ENCODE peak calls at places on chromosomes 3 and 15, in eight cellular contexts. One of them, this sample, is unnamed.

GRCh38 chr3:134033315-134033996 is 3.7 kb upstream of the SLCO2A1 start:
- DNase-seq in Peyer's patch: no peak
- DNase-seq in NCI-H2081: no peak
- DNase-seq in nucleus accumbens: no peak
- DNase-seq in astrocyte: no peak
- DNase-seq in T1000: no peak
- DNase-seq in activated CD4-positive, alpha-beta T cell treated with anti-CD3 and anti-CD28 coated beads, Interleukin-2, amount 10 ng/mL, durations not matched to agents 7 days and 5 days: no peak
- DNase-seq in colonic mucosa: peak
- DNase-seq in this sample: no peak

GRCh38 chr15:90001062-90001682 is at the start of gene ZNF710:
- DNase-seq in Peyer's patch: peak
- DNase-seq in NCI-H2081: peak
- DNase-seq in nucleus accumbens: peak
- DNase-seq in astrocyte: peak
- DNase-seq in T1000: no peak
- DNase-seq in activated CD4-positive, alpha-beta T cell treated with anti-CD3 and anti-CD28 coated beads, Interleukin-2, amount 10 ng/mL, durations not matched to agents 7 days and 5 days: peak
- DNase-seq in colonic mucosa: no peak
- DNase-seq in this sample: peak

GRCh38 chr15:75790631-75791336 is 52.5 kb upstream of the UBE2Q2 start:
- DNase-seq in Peyer's patch: no peak
- DNase-seq in NCI-H2081: no peak
- DNase-seq in nucleus accumbens: no peak
- DNase-seq in astrocyte: no peak
- DNase-seq in T1000: no peak
- DNase-seq in activated CD4-positive, alpha-beta T cell treated with anti-CD3 and anti-CD28 coated beads, Interleukin-2, amount 10 ng/mL, durations not matched to agents 7 days and 5 days: no peak
- DNase-seq in colonic mucosa: no peak
- DNase-seq in this sample: no peak

GRCh38 chr3:43754316-43754715 is 63.6 kb downstream of the ABHD5 start:
- DNase-seq in Peyer's patch: no peak
- DNase-seq in NCI-H2081: no peak
- DNase-seq in nucleus accumbens: no peak
- DNase-seq in astrocyte: peak
- DNase-seq in T1000: no peak
- DNase-seq in activated CD4-positive, alpha-beta T cell treated with anti-CD3 and anti-CD28 coated beads, Interleukin-2, amount 10 ng/mL, durations not matched to agents 7 days and 5 days: no peak
- DNase-seq in colonic mucosa: no peak
- DNase-seq in this sample: no peak

GRCh38 chr3:40615110-40615915 is 90.6 kb downstream of the ZNF621 start:
- DNase-seq in Peyer's patch: no peak
- DNase-seq in NCI-H2081: no peak
- DNase-seq in nucleus accumbens: no peak
- DNase-seq in astrocyte: no peak
- DNase-seq in T1000: no peak
- DNase-seq in activated CD4-positive, alpha-beta T cell treated with anti-CD3 and anti-CD28 coated beads, Interleukin-2, amount 10 ng/mL, durations not matched to agents 7 days and 5 days: no peak
- DNase-seq in colonic mucosa: no peak
- DNase-seq in this sample: no peak

GRCh38 chr3:107263269-107264021 is 113.8 kb upstream of the CCDC54 start:
- DNase-seq in Peyer's patch: no peak
- DNase-seq in NCI-H2081: no peak
- DNase-seq in nucleus accumbens: no peak
- DNase-seq in astrocyte: no peak
- DNase-seq in T1000: no peak
- DNase-seq in activated CD4-positive, alpha-beta T cell treated with anti-CD3 and anti-CD28 coated beads, Interleukin-2, amount 10 ng/mL, durations not matched to agents 7 days and 5 days: no peak
- DNase-seq in colonic mucosa: no peak
- DNase-seq in this sample: no peak

GRCh38 chr3:98814799-98815450 is 51.8 kb downstream of the ST3GAL6 start:
- DNase-seq in Peyer's patch: no peak
- DNase-seq in NCI-H2081: no peak
- DNase-seq in nucleus accumbens: no peak
- DNase-seq in astrocyte: peak
- DNase-seq in T1000: no peak
- DNase-seq in activated CD4-positive, alpha-beta T cell treated with anti-CD3 and anti-CD28 coated beads, Interleukin-2, amount 10 ng/mL, durations not matched to agents 7 days and 5 days: no peak
- DNase-seq in colonic mucosa: no peak
- DNase-seq in this sample: no peak

GRCh38 chr3:71580636-71581215 is 2.8 kb downstream of the FOXP1 start:
- DNase-seq in Peyer's patch: no peak
- DNase-seq in NCI-H2081: peak
- DNase-seq in nucleus accumbens: no peak
- DNase-seq in astrocyte: peak
- DNase-seq in T1000: no peak
- DNase-seq in activated CD4-positive, alpha-beta T cell treated with anti-CD3 and anti-CD28 coated beads, Interleukin-2, amount 10 ng/mL, durations not matched to agents 7 days and 5 days: no peak
- DNase-seq in colonic mucosa: no peak
- DNase-seq in this sample: no peak

GRCh38 chr3:131728898-131729297 is 226.1 kb upstream of the MRPL3 start:
- DNase-seq in Peyer's patch: no peak
- DNase-seq in NCI-H2081: peak
- DNase-seq in nucleus accumbens: no peak
- DNase-seq in astrocyte: peak
- DNase-seq in T1000: no peak
- DNase-seq in activated CD4-positive, alpha-beta T cell treated with anti-CD3 and anti-CD28 coated beads, Interleukin-2, amount 10 ng/mL, durations not matched to agents 7 days and 5 days: no peak
- DNase-seq in colonic mucosa: no peak
- DNase-seq in this sample: no peak

GRCh38 chr3:79531566-79532295 is 236.1 kb downstream of the ROBO1 start:
- DNase-seq in Peyer's patch: no peak
- DNase-seq in NCI-H2081: no peak
- DNase-seq in nucleus accumbens: no peak
- DNase-seq in astrocyte: no peak
- DNase-seq in T1000: no peak
- DNase-seq in activated CD4-positive, alpha-beta T cell treated with anti-CD3 and anti-CD28 coated beads, Interleukin-2, amount 10 ng/mL, durations not matched to agents 7 days and 5 days: no peak
- DNase-seq in colonic mucosa: no peak
- DNase-seq in this sample: no peak

GRCh38 chr3:51997935-51998596 is 2.4 kb upstream of the RPL29 start:
- DNase-seq in Peyer's patch: no peak
- DNase-seq in NCI-H2081: no peak
- DNase-seq in nucleus accumbens: no peak
- DNase-seq in astrocyte: no peak
- DNase-seq in T1000: no peak
- DNase-seq in activated CD4-positive, alpha-beta T cell treated with anti-CD3 and anti-CD28 coated beads, Interleukin-2, amount 10 ng/mL, durations not matched to agents 7 days and 5 days: no peak
- DNase-seq in colonic mucosa: no peak
- DNase-seq in this sample: no peak